ENCODE peak calls at places on chromosomes 11 and 22, in nine cellular contexts. A, J, D, I, M, P, X, U and H are unnamed samples.
A peak's percentile ranks its signal among the peaks of the same experiment; 100 is the strongest.

GRCh38 chr22:25714070-25714469 is 27.9 kb upstream of the MYO18B start:
- DNase-seq in A (no peak), M (no peak), D (no peak), I (no peak), P (no peak), J (no peak), U (no peak), X (no peak), H (no peak)

GRCh38 chr11:64694026-64694755 is 28.8 kb downstream of the NRXN2 start:
- DNase-seq in U (no peak), I (no peak), A (no peak), P (no peak), J (no peak), M (no peak), X (no peak), D (no peak), H (no peak)

GRCh38 chr11:122706261-122706660 is 50.7 kb downstream of the UBASH3B start:
- DNase-seq in I (no peak), M (peak; percentile 53), P (no peak), D (no peak), J (no peak), U (peak; percentile 55), X (peak; percentile 78), A (peak; percentile 41), H (no peak)

GRCh38 chr11:117097567-117098268 is 510 bp downstream of the SIK3 start:
- DNase-seq in J (no peak), U (peak; percentile 43), I (peak; percentile 79), X (no peak), P (peak; percentile 27), M (peak; percentile 34), A (no peak), D (no peak), H (peak; percentile 85)

GRCh38 chr11:75431533-75432525 is 1.2 kb downstream of the KLHL35 start:
- DNase-seq in I (peak; percentile 80), X (no peak), P (no peak), A (no peak), J (no peak), D (no peak), M (no peak), U (no peak), H (peak; percentile 79)

GRCh38 chr22:23237201-23237798 is 57.0 kb downstream of the BCR start:
- DNase-seq in I (peak; percentile 99), J (peak; percentile 8), A (peak; percentile 31), M (no peak), D (no peak), U (no peak), X (peak; percentile 66), P (no peak), H (peak; percentile 74)

GRCh38 chr11:11735586-11735985 is 106.2 kb upstream of the USP47 start:
- DNase-seq in A (no peak), D (no peak), P (no peak), U (no peak), I (peak; percentile 66), M (no peak), J (no peak), X (no peak), H (peak; percentile 57)

GRCh38 chr11:77202941-77203900 is 75.2 kb downstream of the MYO7A start:
- DNase-seq in A (no peak), J (no peak), D (no peak), U (no peak), P (no peak), I (no peak), M (no peak), X (no peak), H (no peak)

GRCh38 chr22:37182101-37182948 is 5.7 kb downstream of the C1QTNF6 start:
- DNase-seq in P (no peak), X (no peak), U (no peak), I (no peak), A (no peak), D (no peak), J (no peak), M (no peak), H (peak; percentile 83)